ENCODE peak calls at places on chromosomes 13 and 19, in ten cellular contexts. D, T, P, H, Z, F, Y, V, J and K are unnamed samples.

GRCh38 chr19:30029721-30030510 is 87.9 kb downstream of the URI1 start:
- DNase-seq in D (no peak), T (no peak), P (no peak), H (no peak), Z (no peak), F (no peak), Y (peak), V (peak), J (no peak), K (no peak)

GRCh38 chr13:102328909-102329308 is 72.9 kb downstream of the FGF14 start:
- DNase-seq in D (no peak), T (no peak), P (no peak), H (no peak), Z (no peak), F (no peak), Y (peak), V (no peak), J (no peak), K (no peak)

GRCh38 chr19:46355234-46355990 is 8.5 kb downstream of the PPP5C start:
- DNase-seq in D (no peak), T (peak), P (no peak), H (no peak), Z (no peak), F (no peak), Y (no peak), V (no peak), J (no peak), K (no peak)

GRCh38 chr19:1177322-1178114 is 3.5 kb upstream of the SBNO2 start:
- DNase-seq in D (no peak), T (peak), P (peak), H (no peak), Z (no peak), F (no peak), Y (peak), V (peak), J (no peak), K (no peak)

GRCh38 chr13:40982772-40983171 is 36.3 kb downstream of the ELF1 start:
- DNase-seq in D (no peak), T (no peak), P (no peak), H (no peak), Z (peak), F (no peak), Y (peak), V (peak), J (peak), K (no peak)

GRCh38 chr19:12052571-12053169 is at the start of gene ZNF878:
- DNase-seq in D (no peak), T (peak), P (peak), H (peak), Z (no peak), F (no peak), Y (peak), V (peak), J (peak), K (peak)

GRCh38 chr13:37403776-37404497 is 194.6 kb downstream of the POSTN start:
- DNase-seq in D (no peak), T (no peak), P (no peak), H (no peak), Z (no peak), F (no peak), Y (peak), V (peak), J (no peak), K (no peak)

GRCh38 chr19:15532779-15533521 is 24.6 kb downstream of the CYP4F22 start:
- DNase-seq in D (no peak), T (no peak), P (no peak), H (no peak), Z (no peak), F (no peak), Y (no peak), V (peak), J (no peak), K (no peak)

GRCh38 chr13:30898721-30899188 is 7.3 kb upstream of the MEDAG start:
- DNase-seq in D (no peak), T (no peak), P (peak), H (no peak), Z (no peak), F (no peak), Y (peak), V (peak), J (no peak), K (no peak)

GRCh38 chr19:1474011-1474764 is 4.8 kb downstream of the C19orf25 start:
- DNase-seq in D (no peak), T (no peak), P (no peak), H (peak), Z (no peak), F (no peak), Y (no peak), V (no peak), J (no peak), K (peak)

GRCh38 chr19:18002347-18002850 is 5.6 kb upstream of the ARRDC2 start:
- DNase-seq in D (no peak), T (no peak), P (peak), H (peak), Z (no peak), F (no peak), Y (no peak), V (no peak), J (no peak), K (no peak)

GRCh38 chr19:50626011-50626410 is 13.7 kb downstream of the SYT3 start:
- DNase-seq in D (no peak), T (no peak), P (no peak), H (no peak), Z (no peak), F (no peak), Y (no peak), V (no peak), J (no peak), K (no peak)

GRCh38 chr13:43111887-43112400 is 88.6 kb downstream of the DNAJC15 start:
- DNase-seq in D (no peak), T (no peak), P (no peak), H (no peak), Z (no peak), F (no peak), Y (no peak), V (no peak), J (no peak), K (no peak)

GRCh38 chr13:110338441-110339101 is 31.5 kb downstream of the COL4A2 start:
- DNase-seq in D (no peak), T (peak), P (peak), H (peak), Z (no peak), F (no peak), Y (peak), V (peak), J (no peak), K (no peak)